ENCODE peak calls at places on chromosomes 2 and 18, in ten cellular contexts. One of them, this sample, is unnamed.

GRCh38 chr2:158394453-158394852 is 62.1 kb downstream of the CCDC148 start:
- DNase-seq in astrocyte of the spinal cord: no peak
- DNase-seq in WERI-Rb-1: no peak
- DNase-seq in sigmoid colon: no peak
- DNase-seq in colonic mucosa: no peak
- DNase-seq in A549: no peak
- DNase-seq in activated CD8-positive, alpha-beta T cell treated with anti-CD3 and anti-CD28 coated beads for 36 hours: no peak
- DNase-seq in GM20000: no peak
- DNase-seq in psoas muscle: no peak
- DNase-seq in nephron progenitor cell: no peak
- DNase-seq in this sample: no peak

GRCh38 chr2:43024515-43024962 is 201.9 kb downstream of the ZFP36L2 start:
- DNase-seq in nephron progenitor cell: peak
- DNase-seq in activated CD8-positive, alpha-beta T cell treated with anti-CD3 and anti-CD28 coated beads for 36 hours: peak
- DNase-seq in colonic mucosa: peak
- DNase-seq in sigmoid colon: peak
- DNase-seq in A549: peak
- DNase-seq in GM20000: peak
- DNase-seq in astrocyte of the spinal cord: peak
- DNase-seq in psoas muscle: peak
- DNase-seq in WERI-Rb-1: peak
- DNase-seq in this sample: no peak

GRCh38 chr18:2982452-2983172 is 30.3 kb downstream of the LPIN2 start:
- DNase-seq in WERI-Rb-1: no peak
- DNase-seq in colonic mucosa: peak
- DNase-seq in psoas muscle: no peak
- DNase-seq in activated CD8-positive, alpha-beta T cell treated with anti-CD3 and anti-CD28 coated beads for 36 hours: peak
- DNase-seq in astrocyte of the spinal cord: no peak
- DNase-seq in GM20000: no peak
- DNase-seq in sigmoid colon: no peak
- DNase-seq in A549: no peak
- DNase-seq in nephron progenitor cell: no peak
- DNase-seq in this sample: no peak

GRCh38 chr2:128028668-128029054 is 802 bp upstream of the SAP130 start:
- DNase-seq in nephron progenitor cell: no peak
- DNase-seq in colonic mucosa: no peak
- DNase-seq in GM20000: no peak
- DNase-seq in sigmoid colon: no peak
- DNase-seq in psoas muscle: no peak
- DNase-seq in WERI-Rb-1: no peak
- DNase-seq in activated CD8-positive, alpha-beta T cell treated with anti-CD3 and anti-CD28 coated beads for 36 hours: no peak
- DNase-seq in astrocyte of the spinal cord: no peak
- DNase-seq in A549: no peak
- DNase-seq in this sample: no peak

GRCh38 chr2:61620244-61621159 is 82.3 kb upstream of the XPO1 start:
- DNase-seq in psoas muscle: no peak
- DNase-seq in activated CD8-positive, alpha-beta T cell treated with anti-CD3 and anti-CD28 coated beads for 36 hours: peak
- DNase-seq in WERI-Rb-1: no peak
- DNase-seq in A549: peak
- DNase-seq in GM20000: peak
- DNase-seq in nephron progenitor cell: no peak
- DNase-seq in astrocyte of the spinal cord: peak
- DNase-seq in colonic mucosa: no peak
- DNase-seq in sigmoid colon: no peak
- DNase-seq in this sample: no peak

GRCh38 chr2:235940330-235940729 is 227.9 kb downstream of the GBX2 start:
- DNase-seq in WERI-Rb-1: no peak
- DNase-seq in GM20000: no peak
- DNase-seq in astrocyte of the spinal cord: peak
- DNase-seq in nephron progenitor cell: no peak
- DNase-seq in psoas muscle: no peak
- DNase-seq in colonic mucosa: no peak
- DNase-seq in sigmoid colon: peak
- DNase-seq in A549: peak
- DNase-seq in activated CD8-positive, alpha-beta T cell treated with anti-CD3 and anti-CD28 coated beads for 36 hours: no peak
- DNase-seq in this sample: no peak

GRCh38 chr2:208983476-208983875 is 440.4 kb upstream of the MAP2 start:
- DNase-seq in nephron progenitor cell: no peak
- DNase-seq in WERI-Rb-1: no peak
- DNase-seq in A549: no peak
- DNase-seq in GM20000: no peak
- DNase-seq in sigmoid colon: no peak
- DNase-seq in activated CD8-positive, alpha-beta T cell treated with anti-CD3 and anti-CD28 coated beads for 36 hours: no peak
- DNase-seq in colonic mucosa: no peak
- DNase-seq in astrocyte of the spinal cord: no peak
- DNase-seq in psoas muscle: no peak
- DNase-seq in this sample: no peak

GRCh38 chr2:100882645-100883613 is 63.0 kb downstream of the NPAS2 start:
- DNase-seq in A549: no peak
- DNase-seq in sigmoid colon: no peak
- DNase-seq in astrocyte of the spinal cord: peak
- DNase-seq in psoas muscle: no peak
- DNase-seq in nephron progenitor cell: no peak
- DNase-seq in GM20000: no peak
- DNase-seq in colonic mucosa: peak
- DNase-seq in WERI-Rb-1: no peak
- DNase-seq in activated CD8-positive, alpha-beta T cell treated with anti-CD3 and anti-CD28 coated beads for 36 hours: peak
- DNase-seq in this sample: peak

GRCh38 chr18:24408496-24408895 is 10.9 kb upstream of the OSBPL1A start:
- DNase-seq in A549: no peak
- DNase-seq in nephron progenitor cell: no peak
- DNase-seq in psoas muscle: no peak
- DNase-seq in colonic mucosa: no peak
- DNase-seq in GM20000: no peak
- DNase-seq in activated CD8-positive, alpha-beta T cell treated with anti-CD3 and anti-CD28 coated beads for 36 hours: no peak
- DNase-seq in sigmoid colon: no peak
- DNase-seq in WERI-Rb-1: no peak
- DNase-seq in astrocyte of the spinal cord: no peak
- DNase-seq in this sample: no peak

GRCh38 chr18:24417465-24417864 is 9.0 kb upstream of the IMPACT start:
- DNase-seq in WERI-Rb-1: no peak
- DNase-seq in astrocyte of the spinal cord: no peak
- DNase-seq in psoas muscle: no peak
- DNase-seq in colonic mucosa: no peak
- DNase-seq in GM20000: no peak
- DNase-seq in nephron progenitor cell: no peak
- DNase-seq in A549: no peak
- DNase-seq in activated CD8-positive, alpha-beta T cell treated with anti-CD3 and anti-CD28 coated beads for 36 hours: no peak
- DNase-seq in sigmoid colon: no peak
- DNase-seq in this sample: no peak

GRCh38 chr18:24414349-24415003 is 12.0 kb upstream of the IMPACT start:
- DNase-seq in sigmoid colon: no peak
- DNase-seq in astrocyte of the spinal cord: no peak
- DNase-seq in colonic mucosa: no peak
- DNase-seq in nephron progenitor cell: no peak
- DNase-seq in A549: no peak
- DNase-seq in activated CD8-positive, alpha-beta T cell treated with anti-CD3 and anti-CD28 coated beads for 36 hours: peak
- DNase-seq in GM20000: no peak
- DNase-seq in psoas muscle: no peak
- DNase-seq in WERI-Rb-1: no peak
- DNase-seq in this sample: no peak

DNA sequence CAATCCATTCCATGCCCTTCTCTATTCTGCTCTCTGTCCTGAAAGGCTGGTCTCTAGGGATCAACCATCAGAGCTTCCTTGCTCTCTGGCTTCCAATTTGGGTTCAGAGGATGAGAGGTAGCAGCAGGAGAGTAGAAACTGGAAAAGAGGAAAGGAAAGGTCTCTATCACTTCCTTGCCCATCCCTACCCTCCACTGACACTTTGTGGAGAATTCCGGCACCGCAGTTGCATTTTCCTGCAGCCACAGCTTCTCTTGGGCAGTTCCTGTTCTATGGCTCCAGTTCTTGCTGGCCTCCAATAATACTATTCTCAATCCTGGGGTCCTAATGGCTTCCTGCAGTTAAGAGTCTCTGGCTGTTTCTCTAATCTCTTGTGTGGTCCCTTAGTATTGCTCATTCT is 13.3 kb upstream of the IMPACT start:
- DNase-seq in nephron progenitor cell: no peak
- DNase-seq in GM20000: no peak
- DNase-seq in sigmoid colon: no peak
- DNase-seq in A549: no peak
- DNase-seq in WERI-Rb-1: peak
- DNase-seq in astrocyte of the spinal cord: no peak
- DNase-seq in colonic mucosa: no peak
- DNase-seq in activated CD8-positive, alpha-beta T cell treated with anti-CD3 and anti-CD28 coated beads for 36 hours: no peak
- DNase-seq in psoas muscle: no peak
- DNase-seq in this sample: no peak
- TF ChIP-seq CTCF in nephron progenitor cell: no peak
- TF ChIP-seq CTCF in GM20000: no peak
- TF ChIP-seq CTCF in sigmoid colon: no peak
- TF ChIP-seq CTCF in A549: no peak
- TF ChIP-seq CTCF in WERI-Rb-1: peak
- TF ChIP-seq CTCF in astrocyte of the spinal cord: peak
- TF ChIP-seq CTCF in colonic mucosa: no peak
- TF ChIP-seq CTCF in activated CD8-positive, alpha-beta T cell treated with anti-CD3 and anti-CD28 coated beads for 36 hours: no peak
- TF ChIP-seq CTCF in psoas muscle: no peak
- TF ChIP-seq CTCF in this sample: peak

GRCh38 chr2:33030326-33030725 is 83.6 kb downstream of the LTBP1 start:
- DNase-seq in astrocyte of the spinal cord: no peak
- DNase-seq in psoas muscle: no peak
- DNase-seq in colonic mucosa: no peak
- DNase-seq in sigmoid colon: no peak
- DNase-seq in nephron progenitor cell: no peak
- DNase-seq in WERI-Rb-1: no peak
- DNase-seq in GM20000: no peak
- DNase-seq in activated CD8-positive, alpha-beta T cell treated with anti-CD3 and anti-CD28 coated beads for 36 hours: no peak
- DNase-seq in A549: no peak
- DNase-seq in this sample: no peak

GRCh38 chr2:33032245-33032644 is 85.5 kb downstream of the LTBP1 start:
- DNase-seq in nephron progenitor cell: no peak
- DNase-seq in activated CD8-positive, alpha-beta T cell treated with anti-CD3 and anti-CD28 coated beads for 36 hours: no peak
- DNase-seq in colonic mucosa: no peak
- DNase-seq in sigmoid colon: no peak
- DNase-seq in A549: no peak
- DNase-seq in WERI-Rb-1: no peak
- DNase-seq in psoas muscle: no peak
- DNase-seq in astrocyte of the spinal cord: no peak
- DNase-seq in GM20000: no peak
- DNase-seq in this sample: no peak

GRCh38 chr2:33034784-33035183 is 88.0 kb downstream of the LTBP1 start:
- DNase-seq in A549: no peak
- DNase-seq in activated CD8-positive, alpha-beta T cell treated with anti-CD3 and anti-CD28 coated beads for 36 hours: no peak
- DNase-seq in nephron progenitor cell: no peak
- DNase-seq in GM20000: no peak
- DNase-seq in psoas muscle: no peak
- DNase-seq in colonic mucosa: no peak
- DNase-seq in sigmoid colon: no peak
- DNase-seq in WERI-Rb-1: no peak
- DNase-seq in astrocyte of the spinal cord: peak
- DNase-seq in this sample: no peak

GRCh38 chr2:33029459-33029858 is 82.7 kb downstream of the LTBP1 start:
- DNase-seq in psoas muscle: no peak
- DNase-seq in nephron progenitor cell: no peak
- DNase-seq in WERI-Rb-1: no peak
- DNase-seq in activated CD8-positive, alpha-beta T cell treated with anti-CD3 and anti-CD28 coated beads for 36 hours: no peak
- DNase-seq in sigmoid colon: no peak
- DNase-seq in GM20000: no peak
- DNase-seq in A549: no peak
- DNase-seq in colonic mucosa: no peak
- DNase-seq in astrocyte of the spinal cord: peak
- DNase-seq in this sample: no peak

DNA sequence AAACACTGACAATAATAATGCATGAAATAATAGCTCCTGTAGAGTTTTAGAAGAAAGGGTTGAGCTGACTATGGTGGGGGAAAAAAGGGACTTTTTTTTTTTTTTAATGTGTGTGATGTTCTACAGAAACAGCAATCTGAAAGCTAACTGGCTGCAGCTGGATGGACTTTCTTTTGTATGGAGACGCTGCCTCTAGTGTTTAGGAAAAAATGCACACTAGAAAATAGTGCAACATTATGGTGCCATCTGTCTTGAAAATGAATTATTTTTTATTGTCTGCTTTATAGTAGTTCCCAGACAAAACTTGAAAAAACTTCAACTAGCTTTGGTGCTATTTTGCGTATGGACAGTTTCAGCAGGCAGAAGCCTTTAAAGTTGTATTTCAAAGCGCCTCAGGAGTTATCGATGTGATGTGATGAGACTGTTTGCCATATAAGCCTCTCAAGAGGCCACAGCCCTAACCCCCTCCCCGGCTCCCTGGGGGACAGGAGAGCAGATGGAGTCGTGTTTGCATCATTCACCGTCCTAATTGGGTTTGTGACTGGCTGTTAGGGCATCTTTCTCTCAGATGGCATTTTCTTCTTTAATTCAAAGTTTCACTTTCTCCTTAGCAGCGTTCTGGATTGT is 86.9 kb downstream of the LTBP1 start:
- DNase-seq in WERI-Rb-1: peak
- DNase-seq in activated CD8-positive, alpha-beta T cell treated with anti-CD3 and anti-CD28 coated beads for 36 hours: no peak
- DNase-seq in A549: no peak
- DNase-seq in nephron progenitor cell: peak
- DNase-seq in psoas muscle: no peak
- DNase-seq in GM20000: no peak
- DNase-seq in sigmoid colon: no peak
- DNase-seq in astrocyte of the spinal cord: peak
- DNase-seq in colonic mucosa: no peak
- DNase-seq in this sample: no peak
- TF ChIP-seq CTCF in WERI-Rb-1: peak
- TF ChIP-seq CTCF in activated CD8-positive, alpha-beta T cell treated with anti-CD3 and anti-CD28 coated beads for 36 hours: peak
- TF ChIP-seq CTCF in A549: peak
- TF ChIP-seq CTCF in nephron progenitor cell: peak
- TF ChIP-seq CTCF in psoas muscle: peak
- TF ChIP-seq CTCF in GM20000: no peak
- TF ChIP-seq CTCF in sigmoid colon: peak
- TF ChIP-seq CTCF in astrocyte of the spinal cord: peak
- TF ChIP-seq CTCF in colonic mucosa: peak
- TF ChIP-seq CTCF in this sample: peak

GRCh38 chr2:132668189-132668833 is 1.7 kb downstream of the LYPD1 start:
- DNase-seq in astrocyte of the spinal cord: peak
- DNase-seq in psoas muscle: no peak
- DNase-seq in nephron progenitor cell: peak
- DNase-seq in activated CD8-positive, alpha-beta T cell treated with anti-CD3 and anti-CD28 coated beads for 36 hours: no peak
- DNase-seq in A549: peak
- DNase-seq in sigmoid colon: no peak
- DNase-seq in GM20000: no peak
- DNase-seq in colonic mucosa: no peak
- DNase-seq in WERI-Rb-1: peak
- DNase-seq in this sample: no peak
- TF ChIP-seq CTCF in astrocyte of the spinal cord: peak
- TF ChIP-seq CTCF in psoas muscle: no peak
- TF ChIP-seq CTCF in nephron progenitor cell: peak
- TF ChIP-seq CTCF in activated CD8-positive, alpha-beta T cell treated with anti-CD3 and anti-CD28 coated beads for 36 hours: no peak
- TF ChIP-seq CTCF in A549: peak
- TF ChIP-seq CTCF in sigmoid colon: no peak
- TF ChIP-seq CTCF in GM20000: no peak
- TF ChIP-seq CTCF in colonic mucosa: no peak
- TF ChIP-seq CTCF in WERI-Rb-1: peak
- TF ChIP-seq CTCF in this sample: peak

DNA sequence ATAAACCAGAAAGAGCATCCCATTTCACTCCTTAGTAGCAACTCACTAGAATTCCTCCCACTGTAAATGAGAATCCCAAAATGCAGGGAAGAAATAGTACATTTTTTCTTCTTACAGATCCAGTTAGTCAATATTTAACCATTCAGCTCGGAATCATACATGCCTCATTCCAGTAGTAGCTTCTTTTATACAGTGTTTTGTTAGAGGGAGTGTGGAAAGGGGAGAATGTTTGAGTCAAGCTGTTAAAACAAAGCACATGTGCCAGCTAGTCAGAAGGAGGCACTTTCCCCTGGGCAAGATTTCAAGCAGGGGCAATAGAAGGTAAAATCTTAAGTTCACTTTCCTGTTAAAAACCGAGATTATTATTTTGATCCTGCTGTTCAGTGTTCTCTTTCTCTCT is 147.3 kb upstream of the FAM98A start:
- DNase-seq in A549: no peak
- DNase-seq in psoas muscle: no peak
- DNase-seq in GM20000: no peak
- DNase-seq in nephron progenitor cell: no peak
- DNase-seq in WERI-Rb-1: no peak
- DNase-seq in activated CD8-positive, alpha-beta T cell treated with anti-CD3 and anti-CD28 coated beads for 36 hours: no peak
- DNase-seq in colonic mucosa: no peak
- DNase-seq in sigmoid colon: no peak
- DNase-seq in astrocyte of the spinal cord: no peak
- DNase-seq in this sample: no peak
- TF ChIP-seq CTCF in A549: no peak
- TF ChIP-seq CTCF in psoas muscle: no peak
- TF ChIP-seq CTCF in GM20000: no peak
- TF ChIP-seq CTCF in nephron progenitor cell: no peak
- TF ChIP-seq CTCF in WERI-Rb-1: no peak
- TF ChIP-seq CTCF in activated CD8-positive, alpha-beta T cell treated with anti-CD3 and anti-CD28 coated beads for 36 hours: no peak
- TF ChIP-seq CTCF in colonic mucosa: no peak
- TF ChIP-seq CTCF in sigmoid colon: no peak
- TF ChIP-seq CTCF in astrocyte of the spinal cord: no peak
- TF ChIP-seq CTCF in this sample: no peak